ENCODE peak calls at places on chromosome 5, in nine cellular contexts. One of them, this sample, is unnamed.

GRCh38 chr5:141883948-141884318 is 5.7 kb upstream of the PCDH1 start:
- DNase-seq in small intestine: no peak
- DNase-seq in CD4-positive, CD25-positive, alpha-beta regulatory T cell: no peak
- DNase-seq in brain microvascular endothelial cell: no peak
- DNase-seq in right cardiac atrium: no peak
- DNase-seq in pancreas: no peak
- DNase-seq in stomach: no peak
- DNase-seq in uterus: no peak
- DNase-seq in substantia nigra: no peak
- DNase-seq in this sample: no peak

GRCh38 chr5:130282044-130282443 is 377.8 kb downstream of the CHSY3 start:
- DNase-seq in substantia nigra: no peak
- DNase-seq in stomach: no peak
- DNase-seq in right cardiac atrium: no peak
- DNase-seq in pancreas: no peak
- DNase-seq in uterus: no peak
- DNase-seq in CD4-positive, CD25-positive, alpha-beta regulatory T cell: no peak
- DNase-seq in small intestine: no peak
- DNase-seq in brain microvascular endothelial cell: peak
- DNase-seq in this sample: no peak

GRCh38 chr5:16025681-16026080 is 153.9 kb downstream of the MARCHF11 start:
- DNase-seq in substantia nigra: no peak
- DNase-seq in pancreas: no peak
- DNase-seq in brain microvascular endothelial cell: no peak
- DNase-seq in right cardiac atrium: no peak
- DNase-seq in CD4-positive, CD25-positive, alpha-beta regulatory T cell: no peak
- DNase-seq in small intestine: no peak
- DNase-seq in uterus: no peak
- DNase-seq in stomach: no peak
- DNase-seq in this sample: no peak

GRCh38 chr5:172446336-172447051 is 7.8 kb downstream of the SH3PXD2B start:
- DNase-seq in pancreas: no peak
- DNase-seq in CD4-positive, CD25-positive, alpha-beta regulatory T cell: no peak
- DNase-seq in uterus: peak
- DNase-seq in right cardiac atrium: peak
- DNase-seq in stomach: no peak
- DNase-seq in small intestine: no peak
- DNase-seq in brain microvascular endothelial cell: no peak
- DNase-seq in substantia nigra: no peak
- DNase-seq in this sample: no peak

GRCh38 chr5:55919625-55920024 is 68.5 kb downstream of the IL31RA start:
- DNase-seq in substantia nigra: no peak
- DNase-seq in CD4-positive, CD25-positive, alpha-beta regulatory T cell: peak
- DNase-seq in pancreas: no peak
- DNase-seq in stomach: no peak
- DNase-seq in brain microvascular endothelial cell: no peak
- DNase-seq in right cardiac atrium: no peak
- DNase-seq in small intestine: no peak
- DNase-seq in uterus: no peak
- DNase-seq in this sample: no peak

GRCh38 chr5:67234671-67235176 is 38.1 kb upstream of the CD180 start:
- DNase-seq in stomach: no peak
- DNase-seq in small intestine: no peak
- DNase-seq in brain microvascular endothelial cell: peak
- DNase-seq in right cardiac atrium: no peak
- DNase-seq in pancreas: no peak
- DNase-seq in CD4-positive, CD25-positive, alpha-beta regulatory T cell: no peak
- DNase-seq in uterus: peak
- DNase-seq in substantia nigra: no peak
- DNase-seq in this sample: no peak

GRCh38 chr5:108686676-108687075 is 61.0 kb upstream of the FER start:
- DNase-seq in brain microvascular endothelial cell: no peak
- DNase-seq in small intestine: no peak
- DNase-seq in pancreas: no peak
- DNase-seq in substantia nigra: no peak
- DNase-seq in stomach: no peak
- DNase-seq in CD4-positive, CD25-positive, alpha-beta regulatory T cell: no peak
- DNase-seq in uterus: no peak
- DNase-seq in right cardiac atrium: no peak
- DNase-seq in this sample: no peak

GRCh38 chr5:38598994-38599611 is 42.7 kb upstream of the LIFR start:
- DNase-seq in substantia nigra: no peak
- DNase-seq in brain microvascular endothelial cell: peak
- DNase-seq in CD4-positive, CD25-positive, alpha-beta regulatory T cell: no peak
- DNase-seq in right cardiac atrium: no peak
- DNase-seq in small intestine: no peak
- DNase-seq in uterus: no peak
- DNase-seq in pancreas: no peak
- DNase-seq in stomach: no peak
- DNase-seq in this sample: no peak

GRCh38 chr5:53942724-53943123 is 367.6 kb downstream of the ARL15 start:
- DNase-seq in uterus: peak
- DNase-seq in pancreas: no peak
- DNase-seq in right cardiac atrium: no peak
- DNase-seq in brain microvascular endothelial cell: peak
- DNase-seq in small intestine: no peak
- DNase-seq in stomach: no peak
- DNase-seq in CD4-positive, CD25-positive, alpha-beta regulatory T cell: no peak
- DNase-seq in substantia nigra: no peak
- DNase-seq in this sample: no peak

GRCh38 chr5:153517105-153517700 is 26.7 kb downstream of the GRIA1 start:
- DNase-seq in substantia nigra: no peak
- DNase-seq in uterus: no peak
- DNase-seq in stomach: no peak
- DNase-seq in small intestine: no peak
- DNase-seq in pancreas: no peak
- DNase-seq in brain microvascular endothelial cell: no peak
- DNase-seq in CD4-positive, CD25-positive, alpha-beta regulatory T cell: no peak
- DNase-seq in right cardiac atrium: no peak
- DNase-seq in this sample: no peak

GRCh38 chr5:173293817-173294672 is 34.2 kb downstream of the STC2 start:
- DNase-seq in CD4-positive, CD25-positive, alpha-beta regulatory T cell: peak
- DNase-seq in brain microvascular endothelial cell: peak
- DNase-seq in uterus: peak
- DNase-seq in pancreas: peak
- DNase-seq in substantia nigra: peak
- DNase-seq in right cardiac atrium: peak
- DNase-seq in stomach: peak
- DNase-seq in small intestine: peak
- DNase-seq in this sample: peak

GRCh38 chr5:4226565-4226964 is 630.9 kb downstream of the IRX1 start:
- DNase-seq in right cardiac atrium: no peak
- DNase-seq in stomach: no peak
- DNase-seq in brain microvascular endothelial cell: no peak
- DNase-seq in small intestine: no peak
- DNase-seq in pancreas: no peak
- DNase-seq in CD4-positive, CD25-positive, alpha-beta regulatory T cell: no peak
- DNase-seq in substantia nigra: no peak
- DNase-seq in uterus: no peak
- DNase-seq in this sample: no peak

GRCh38 chr5:121987685-121988073 is 25.9 kb downstream of the SRFBP1 start:
- DNase-seq in stomach: no peak
- DNase-seq in CD4-positive, CD25-positive, alpha-beta regulatory T cell: no peak
- DNase-seq in brain microvascular endothelial cell: no peak
- DNase-seq in uterus: no peak
- DNase-seq in substantia nigra: no peak
- DNase-seq in small intestine: no peak
- DNase-seq in right cardiac atrium: no peak
- DNase-seq in pancreas: no peak
- DNase-seq in this sample: no peak

GRCh38 chr5:136979131-136979530 is 520.0 kb downstream of the SPOCK1 start:
- DNase-seq in substantia nigra: no peak
- DNase-seq in CD4-positive, CD25-positive, alpha-beta regulatory T cell: no peak
- DNase-seq in small intestine: no peak
- DNase-seq in uterus: no peak
- DNase-seq in right cardiac atrium: no peak
- DNase-seq in pancreas: no peak
- DNase-seq in brain microvascular endothelial cell: no peak
- DNase-seq in stomach: no peak
- DNase-seq in this sample: no peak

GRCh38 chr5:96114736-96115466 is 153.2 kb upstream of the ELL2 start:
- DNase-seq in uterus: no peak
- DNase-seq in substantia nigra: no peak
- DNase-seq in CD4-positive, CD25-positive, alpha-beta regulatory T cell: no peak
- DNase-seq in stomach: no peak
- DNase-seq in brain microvascular endothelial cell: peak
- DNase-seq in pancreas: no peak
- DNase-seq in right cardiac atrium: no peak
- DNase-seq in small intestine: no peak
- DNase-seq in this sample: no peak

GRCh38 chr5:88502179-88503064 is 233.8 kb upstream of the TMEM161B start:
- DNase-seq in stomach: no peak
- DNase-seq in CD4-positive, CD25-positive, alpha-beta regulatory T cell: peak
- DNase-seq in substantia nigra: no peak
- DNase-seq in uterus: no peak
- DNase-seq in small intestine: peak
- DNase-seq in pancreas: no peak
- DNase-seq in right cardiac atrium: no peak
- DNase-seq in brain microvascular endothelial cell: peak
- DNase-seq in this sample: no peak

GRCh38 chr5:124698774-124699173 is 47.7 kb downstream of the ZNF608 start:
- DNase-seq in CD4-positive, CD25-positive, alpha-beta regulatory T cell: no peak
- DNase-seq in right cardiac atrium: no peak
- DNase-seq in stomach: no peak
- DNase-seq in brain microvascular endothelial cell: no peak
- DNase-seq in substantia nigra: no peak
- DNase-seq in uterus: no peak
- DNase-seq in small intestine: no peak
- DNase-seq in pancreas: no peak
- DNase-seq in this sample: no peak
- H3K27ac ChIP-seq in CD4-positive, CD25-positive, alpha-beta regulatory T cell: no peak
- H3K27ac ChIP-seq in right cardiac atrium: no peak
- H3K27ac ChIP-seq in stomach: peak
- H3K27ac ChIP-seq in brain microvascular endothelial cell: no peak
- H3K27ac ChIP-seq in substantia nigra: peak
- H3K27ac ChIP-seq in uterus: peak
- H3K27ac ChIP-seq in small intestine: no peak
- H3K27ac ChIP-seq in pancreas: peak
- H3K27ac ChIP-seq in this sample: peak

GRCh38 chr5:5719292-5719691 is 296.8 kb downstream of the ICE1 start:
- DNase-seq in small intestine: no peak
- DNase-seq in brain microvascular endothelial cell: no peak
- DNase-seq in right cardiac atrium: no peak
- DNase-seq in uterus: no peak
- DNase-seq in pancreas: no peak
- DNase-seq in substantia nigra: no peak
- DNase-seq in stomach: no peak
- DNase-seq in CD4-positive, CD25-positive, alpha-beta regulatory T cell: no peak
- DNase-seq in this sample: no peak
- H3K27ac ChIP-seq in small intestine: no peak
- H3K27ac ChIP-seq in brain microvascular endothelial cell: no peak
- H3K27ac ChIP-seq in right cardiac atrium: no peak
- H3K27ac ChIP-seq in uterus: no peak
- H3K27ac ChIP-seq in pancreas: no peak
- H3K27ac ChIP-seq in substantia nigra: no peak
- H3K27ac ChIP-seq in stomach: no peak
- H3K27ac ChIP-seq in CD4-positive, CD25-positive, alpha-beta regulatory T cell: no peak
- H3K27ac ChIP-seq in this sample: no peak

DNA sequence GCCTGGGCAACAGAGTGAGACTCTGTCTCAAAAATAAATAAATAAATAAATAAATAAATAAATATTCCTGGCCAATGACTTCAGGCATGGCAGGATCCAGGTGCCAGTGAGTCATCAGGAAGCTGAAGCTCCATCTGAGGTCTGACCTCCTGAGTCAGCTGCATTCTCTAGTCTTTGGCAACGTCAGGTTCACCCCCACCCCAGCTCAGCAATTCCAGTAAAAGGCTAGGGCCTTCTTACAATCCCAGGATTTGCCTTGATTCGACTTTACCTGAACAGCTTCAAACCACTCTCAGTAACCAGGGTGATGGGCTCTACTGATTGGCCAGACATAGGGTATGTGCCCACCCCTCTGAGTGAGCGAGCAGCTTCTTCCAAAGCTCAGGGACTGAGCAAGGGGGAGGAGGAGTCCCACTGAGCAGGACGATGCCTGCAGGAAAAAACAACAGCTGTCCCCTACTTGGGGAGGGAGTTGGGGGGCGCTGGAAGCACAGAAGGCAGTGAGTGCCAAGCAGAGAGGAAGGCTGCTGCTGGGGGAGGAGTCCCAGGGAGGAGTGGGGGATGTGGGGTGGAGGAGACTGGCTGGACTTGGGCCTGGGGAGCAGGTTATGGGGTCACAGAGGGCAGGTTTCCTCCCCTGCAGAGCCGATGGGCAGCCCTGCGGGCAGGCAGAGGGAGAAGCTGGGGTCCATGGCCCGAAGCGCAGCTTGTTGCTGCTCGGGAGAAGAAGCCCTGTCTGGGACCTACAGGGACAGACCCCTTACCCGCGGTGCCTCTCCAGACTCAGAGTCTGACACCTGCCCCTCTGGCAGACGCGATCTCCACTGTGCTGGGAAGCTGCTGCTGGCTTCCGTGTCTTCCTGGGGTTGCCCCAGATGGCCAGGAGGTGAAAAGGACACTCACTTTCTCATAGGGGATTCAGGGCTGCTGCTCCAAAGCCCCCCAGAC is 25.9 kb upstream of the UNC5A start:
- DNase-seq in CD4-positive, CD25-positive, alpha-beta regulatory T cell: no peak
- DNase-seq in uterus: no peak
- DNase-seq in pancreas: peak
- DNase-seq in stomach: no peak
- DNase-seq in right cardiac atrium: no peak
- DNase-seq in brain microvascular endothelial cell: peak
- DNase-seq in small intestine: no peak
- DNase-seq in substantia nigra: no peak
- DNase-seq in this sample: no peak
- H3K27ac ChIP-seq in CD4-positive, CD25-positive, alpha-beta regulatory T cell: no peak
- H3K27ac ChIP-seq in uterus: no peak
- H3K27ac ChIP-seq in pancreas: no peak
- H3K27ac ChIP-seq in stomach: no peak
- H3K27ac ChIP-seq in right cardiac atrium: no peak
- H3K27ac ChIP-seq in brain microvascular endothelial cell: no peak
- H3K27ac ChIP-seq in small intestine: no peak
- H3K27ac ChIP-seq in substantia nigra: no peak
- H3K27ac ChIP-seq in this sample: no peak

DNA sequence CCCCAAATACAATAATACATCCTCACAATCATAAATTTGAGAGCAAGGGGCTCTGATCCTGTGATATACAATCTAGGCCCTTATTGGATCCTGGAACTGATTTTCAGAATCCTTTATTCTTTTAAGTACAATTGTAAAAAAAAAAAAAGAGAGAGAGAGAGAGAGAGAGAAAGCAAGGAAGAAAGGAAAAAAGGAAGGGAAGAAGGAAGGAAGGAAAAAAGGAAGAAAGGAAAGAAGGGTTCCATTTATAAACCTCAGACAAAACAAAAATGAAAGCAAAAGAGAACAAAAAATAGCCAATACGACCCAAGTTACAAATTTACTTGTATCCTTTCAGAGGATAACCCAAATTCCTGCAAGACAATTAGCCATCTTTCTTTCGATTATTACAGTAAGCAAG is 543.1 kb downstream of the RAB3C start:
- DNase-seq in pancreas: no peak
- DNase-seq in uterus: no peak
- DNase-seq in substantia nigra: no peak
- DNase-seq in stomach: no peak
- DNase-seq in right cardiac atrium: no peak
- DNase-seq in CD4-positive, CD25-positive, alpha-beta regulatory T cell: no peak
- DNase-seq in brain microvascular endothelial cell: no peak
- DNase-seq in small intestine: no peak
- DNase-seq in this sample: no peak
- H3K27ac ChIP-seq in pancreas: no peak
- H3K27ac ChIP-seq in uterus: peak
- H3K27ac ChIP-seq in substantia nigra: no peak
- H3K27ac ChIP-seq in stomach: peak
- H3K27ac ChIP-seq in right cardiac atrium: peak
- H3K27ac ChIP-seq in CD4-positive, CD25-positive, alpha-beta regulatory T cell: peak
- H3K27ac ChIP-seq in brain microvascular endothelial cell: peak
- H3K27ac ChIP-seq in small intestine: no peak
- H3K27ac ChIP-seq in this sample: peak